ENCODE peak calls at places on chromosomes 6 and 20, in ten cellular contexts. A is lower leg skin, Z is choroid plexus epithelial cell, V is fibroblast of lung, M is AG10803, O is PC-3, U is pancreas, K is upper lobe of right lung, Y is fibroblast of villous mesenchyme, F is A673. I is an unnamed sample.

GRCh38 chr6:1201547-1202200 is 110.2 kb upstream of the FOXQ1 start:
- DNase-seq in A (no peak), Z (no peak), V (no peak), M (no peak), O (no peak), U (no peak), K (no peak), Y (no peak), F (no peak), I (no peak)

GRCh38 chr6:74091133-74091793 is 395.3 kb downstream of the CD109 start:
- DNase-seq in A (no peak), Z (peak), V (peak), M (peak), O (peak), U (no peak), K (no peak), Y (peak), F (peak), I (peak)

GRCh38 chr6:105483492-105483891 is 80.6 kb upstream of the PREP start:
- DNase-seq in A (no peak), Z (peak), V (peak), M (peak), O (peak), U (no peak), K (no peak), Y (peak), F (no peak), I (peak)

GRCh38 chr20:44730441-44730840 is 15.2 kb upstream of the KCNK15 start:
- DNase-seq in A (no peak), Z (peak), V (peak), M (peak), O (peak), U (no peak), K (no peak), Y (peak), F (peak), I (peak)

GRCh38 chr6:134211297-134211696 is 106.6 kb downstream of the SGK1 start:
- DNase-seq in A (no peak), Z (no peak), V (no peak), M (no peak), O (no peak), U (no peak), K (no peak), Y (no peak), F (no peak), I (no peak)

GRCh38 chr6:137116807-137117206 is 56.6 kb downstream of the IL22RA2 start:
- DNase-seq in A (no peak), Z (no peak), V (no peak), M (no peak), O (no peak), U (no peak), K (no peak), Y (no peak), F (no peak), I (no peak)

GRCh38 chr6:148635070-148635743 is 111.6 kb upstream of the UST start:
- DNase-seq in A (no peak), Z (no peak), V (no peak), M (no peak), O (no peak), U (no peak), K (no peak), Y (no peak), F (no peak), I (no peak)

GRCh38 chr6:123439371-123439770 is 197.4 kb downstream of the TRDN start:
- DNase-seq in A (no peak), Z (no peak), V (no peak), M (no peak), O (no peak), U (no peak), K (no peak), Y (no peak), F (no peak), I (no peak)

GRCh38 chr6:52802806-52803205 is 810 bp downstream of the GSTA1 start:
- DNase-seq in A (no peak), Z (no peak), V (no peak), M (no peak), O (no peak), U (no peak), K (no peak), Y (no peak), F (no peak), I (no peak)

GRCh38 chr20:44031001-44031574 is 116.4 kb downstream of the TOX2 start:
- DNase-seq in A (no peak), Z (no peak), V (no peak), M (no peak), O (no peak), U (no peak), K (no peak), Y (no peak), F (no peak), I (no peak)

GRCh38 chr20:57907131-57908083 is 197.6 kb upstream of the PMEPA1 start:
- DNase-seq in A (no peak), Z (no peak), V (peak), M (no peak), O (no peak), U (no peak), K (no peak), Y (no peak), F (no peak), I (no peak)

GRCh38 chr6:36075656-36076055 is 48.0 kb downstream of the MAPK14 start:
- DNase-seq in A (no peak), Z (no peak), V (no peak), M (no peak), O (peak), U (no peak), K (no peak), Y (no peak), F (no peak), I (no peak)

GRCh38 chr6:35972471-35972985 is 51.6 kb upstream of the SRPK1 start:
- DNase-seq in A (no peak), Z (no peak), V (no peak), M (no peak), O (no peak), U (no peak), K (no peak), Y (no peak), F (peak), I (no peak)

GRCh38 chr20:44765091-44765490 is 19.4 kb downstream of the KCNK15 start:
- DNase-seq in A (no peak), Z (no peak), V (no peak), M (no peak), O (no peak), U (no peak), K (no peak), Y (no peak), F (no peak), I (no peak)

GRCh38 chr20:10313215-10313614 is 94.6 kb downstream of the SNAP25 start:
- DNase-seq in A (no peak), Z (peak), V (peak), M (no peak), O (no peak), U (no peak), K (no peak), Y (no peak), F (no peak), I (no peak)

GRCh38 chr6:83467620-83468036 is 36.8 kb upstream of the ME1 start:
- DNase-seq in A (peak), Z (no peak), V (no peak), M (no peak), O (no peak), U (no peak), K (peak), Y (no peak), F (no peak), I (no peak)

GRCh38 chr6:118186676-118187567 is 279.9 kb downstream of the SLC35F1 start:
- DNase-seq in A (no peak), Z (peak), V (peak), M (no peak), O (no peak), U (no peak), K (no peak), Y (no peak), F (peak), I (no peak)

GRCh38 chr6:124436803-124437202 is 525.4 kb upstream of the RNF217 start:
- DNase-seq in A (no peak), Z (no peak), V (no peak), M (no peak), O (no peak), U (no peak), K (no peak), Y (no peak), F (no peak), I (no peak)

GRCh38 chr20:5116875-5117274 is 2.9 kb downstream of the PCNA start:
- DNase-seq in A (no peak), Z (no peak), V (no peak), M (no peak), O (no peak), U (no peak), K (no peak), Y (no peak), F (no peak), I (no peak)

GRCh38 chr20:35828434-35828833 is 56.6 kb downstream of the PHF20 start:
- DNase-seq in A (no peak), Z (peak), V (no peak), M (no peak), O (no peak), U (no peak), K (no peak), Y (peak), F (no peak), I (peak)

GRCh38 chr6:108587258-108588059 is 26.7 kb downstream of the FOXO3 start:
- DNase-seq in A (no peak), Z (peak), V (peak), M (peak), O (peak), U (no peak), K (no peak), Y (peak), F (no peak), I (peak)

GRCh38 chr6:33716379-33716778 is 4.9 kb upstream of the UQCC2 start:
- DNase-seq in A (no peak), Z (no peak), V (no peak), M (no peak), O (no peak), U (peak), K (peak), Y (no peak), F (no peak), I (no peak)

GRCh38 chr6:145063091-145063490 is 672.2 kb downstream of the EPM2A start:
- DNase-seq in A (no peak), Z (no peak), V (no peak), M (peak), O (no peak), U (no peak), K (no peak), Y (peak), F (no peak), I (no peak)

GRCh38 chr6:169023161-169023874 is 230.3 kb downstream of the THBS2 start:
- DNase-seq in A (no peak), Z (no peak), V (no peak), M (no peak), O (no peak), U (no peak), K (no peak), Y (peak), F (no peak), I (no peak)

DNA sequence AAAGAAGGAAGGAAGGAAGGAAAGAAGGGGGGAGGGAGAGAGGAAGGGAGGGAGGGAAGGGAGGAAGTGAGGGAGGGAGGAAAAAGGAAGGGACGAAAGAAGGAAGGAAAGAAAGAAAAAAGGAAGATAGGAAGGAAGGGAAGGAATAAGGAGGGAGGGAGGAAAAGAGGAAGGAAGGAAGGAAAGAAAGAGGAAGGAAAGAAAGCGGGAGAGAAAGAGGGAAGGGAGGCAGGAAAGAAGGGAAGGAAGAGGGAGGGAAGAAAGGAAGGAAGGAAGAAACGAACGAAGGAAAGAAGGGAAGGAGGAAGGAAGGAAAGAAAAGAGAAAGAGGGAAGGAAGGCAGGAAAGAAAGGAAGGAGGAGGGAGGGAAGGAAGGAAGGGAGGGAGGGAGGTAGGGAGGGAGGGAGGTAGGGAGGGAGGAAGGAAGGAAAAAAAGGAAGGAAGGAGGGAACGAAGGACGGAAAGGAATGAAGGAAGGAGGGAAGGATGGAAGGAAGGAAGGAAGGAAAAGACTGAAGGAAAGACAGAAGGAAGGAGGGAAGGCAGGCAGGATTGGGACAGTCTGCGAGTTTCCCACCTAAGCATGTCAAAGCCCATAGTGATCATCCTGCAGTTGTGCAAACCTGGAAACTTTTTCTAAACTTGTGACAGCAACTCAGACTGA is 59.9 kb upstream of the IYD start:
- DNase-seq in A (no peak), Z (no peak), V (no peak), M (no peak), O (no peak), U (no peak), K (no peak), Y (no peak), F (no peak), I (no peak)
- H3K4me3 ChIP-seq in A (no peak), Z (no peak), V (no peak), M (no peak), O (no peak), U (no peak), K (no peak), Y (no peak), F (no peak), I (no peak)

DNA sequence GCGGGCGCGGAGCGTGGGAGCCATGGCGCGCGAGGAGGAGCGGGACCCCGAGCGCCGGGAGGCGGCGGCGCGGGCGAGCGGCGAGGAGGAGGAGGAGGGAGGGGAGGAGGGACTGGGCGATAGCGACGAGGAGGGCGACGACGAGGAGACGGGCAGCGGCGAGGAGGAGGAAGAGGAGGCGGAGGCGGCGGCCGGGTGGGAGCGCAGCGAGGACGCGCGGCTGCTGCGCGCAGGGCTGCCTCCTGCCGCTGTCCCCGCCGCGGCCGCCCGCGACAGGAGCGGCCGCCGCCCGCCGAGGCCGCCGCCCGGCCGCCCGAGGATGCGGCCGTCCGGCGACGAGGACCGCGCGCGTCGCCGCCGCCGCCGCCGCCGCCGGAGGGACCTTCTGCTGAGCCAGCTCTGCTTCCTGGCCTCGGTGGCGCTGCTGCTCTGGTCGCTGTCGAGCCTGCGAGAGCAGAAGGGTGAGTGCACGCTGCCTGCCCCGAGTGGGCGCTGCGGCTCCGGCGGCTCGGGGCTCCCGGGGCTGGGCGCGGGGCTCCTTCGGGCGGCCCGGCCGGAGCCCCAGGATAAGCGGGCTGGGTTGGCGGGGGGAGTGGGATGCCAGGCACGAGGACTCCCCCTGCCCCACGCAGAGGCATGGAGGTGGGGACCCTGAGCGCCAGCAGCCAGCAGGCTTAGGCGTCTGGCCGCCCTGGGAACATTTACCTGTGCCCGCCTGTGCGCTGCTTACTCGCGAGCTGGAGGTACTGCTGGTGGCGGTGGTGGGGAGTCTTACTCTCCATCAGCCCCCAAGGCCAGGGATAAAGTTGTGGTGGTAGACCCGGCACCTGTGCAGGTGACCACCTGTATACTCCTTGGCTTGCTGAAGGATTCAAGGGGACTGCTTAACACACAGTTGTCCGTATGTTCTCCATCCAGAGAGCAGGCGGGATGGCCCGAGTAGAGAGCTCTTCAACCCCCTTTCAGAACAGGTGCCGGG is at the start of gene SLC24A3:
- DNase-seq in A (peak), Z (peak), V (peak), M (peak), O (peak), U (peak), K (peak), Y (peak), F (peak), I (no peak)
- TF ChIP-seq CTCF in A (no peak), Z (peak), V (peak), M (peak), O (no peak), U (no peak), K (peak), Y (no peak), F (peak), I (no peak)

GRCh38 chr6:27144740-27145079 is 102.8 kb upstream of the PRSS16 start:
- DNase-seq in A (no peak), Z (no peak), V (no peak), M (no peak), O (no peak), U (no peak), K (no peak), Y (no peak), F (peak), I (no peak)
- H3K4me3 ChIP-seq in A (no peak), Z (peak), V (no peak), M (peak), O (peak), U (peak), K (peak), Y (peak), F (peak), I (peak)

GRCh38 chr20:1325173-1326030 is 3.5 kb downstream of the SDCBP2 start:
- DNase-seq in A (peak), Z (peak), V (peak), M (peak), O (peak), U (peak), K (peak), Y (peak), F (peak), I (peak)
- TF ChIP-seq CTCF in A (no peak), Z (no peak), V (no peak), M (peak), O (no peak), U (no peak), K (peak), Y (no peak), F (no peak), I (no peak)

GRCh38 chr20:47095690-47096089 is 201.0 kb downstream of the EYA2 start:
- DNase-seq in A (no peak), Z (no peak), V (no peak), M (no peak), O (no peak), U (no peak), K (no peak), Y (no peak), F (no peak), I (no peak)
- H3K4me3 ChIP-seq in A (no peak), Z (no peak), V (no peak), M (no peak), O (no peak), U (no peak), K (no peak), Y (no peak), F (no peak), I (no peak)

DNA sequence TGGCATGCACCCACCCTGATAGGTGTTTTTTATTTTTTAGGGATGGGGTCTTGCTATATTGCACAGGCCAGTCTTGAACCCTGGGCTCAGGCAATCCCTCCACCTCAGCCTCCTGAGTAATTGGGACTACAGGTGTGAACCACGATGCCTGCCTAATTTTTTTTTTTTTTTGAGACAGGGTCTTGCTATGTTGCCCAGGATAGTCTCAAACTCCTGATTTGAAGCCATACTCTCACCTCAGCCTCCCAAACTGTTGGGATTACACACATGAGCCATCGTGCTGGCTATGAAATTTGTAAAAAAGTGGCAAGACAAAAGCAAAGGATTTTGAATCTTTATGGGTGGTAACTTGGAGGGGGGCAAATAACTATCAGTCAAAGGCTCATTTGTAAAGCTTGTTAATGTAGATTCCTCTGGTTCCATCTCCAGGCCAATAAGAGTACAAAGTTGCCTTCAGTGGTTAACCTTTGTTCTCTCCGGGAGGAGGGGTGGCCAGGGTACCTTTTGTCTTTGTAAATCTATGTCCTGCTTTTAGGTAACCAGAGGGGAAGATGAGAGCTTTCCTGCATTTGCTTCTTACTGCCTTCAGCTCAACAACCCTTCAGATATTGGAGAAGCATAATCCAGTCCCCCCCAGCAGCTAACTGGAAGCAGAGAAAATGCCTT is 372.0 kb upstream of the JARID2 start:
- DNase-seq in A (no peak), Z (no peak), V (no peak), M (no peak), O (no peak), U (no peak), K (no peak), Y (no peak), F (no peak), I (no peak)
- TF ChIP-seq CTCF in A (no peak), Z (no peak), V (no peak), M (no peak), O (no peak), U (no peak), K (no peak), Y (no peak), F (no peak), I (no peak)

DNA sequence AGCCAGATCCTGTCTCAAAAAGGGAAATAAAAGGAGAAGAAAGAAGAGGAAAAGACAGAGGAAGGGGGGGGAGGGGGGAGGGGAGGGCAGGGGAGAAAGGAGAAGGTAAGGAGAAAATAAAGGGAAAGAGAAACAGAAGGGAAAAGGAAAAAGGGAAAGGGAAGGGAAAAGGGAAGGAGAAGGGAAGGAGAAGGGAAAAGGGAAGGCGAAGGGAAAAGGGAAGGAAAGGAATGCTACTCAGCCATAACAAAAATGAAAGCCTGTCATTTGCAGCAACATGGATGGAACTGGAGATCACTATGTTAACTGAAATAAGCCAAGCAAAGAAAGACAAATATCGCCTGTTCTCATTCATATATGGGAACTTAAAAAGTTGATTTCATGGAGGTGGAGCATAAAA is 22.3 kb downstream of the RBM24 start:
- DNase-seq in A (no peak), Z (no peak), V (no peak), M (no peak), O (no peak), U (no peak), K (no peak), Y (no peak), F (no peak), I (no peak)
- H3K4me3 ChIP-seq in A (no peak), Z (no peak), V (no peak), M (no peak), O (no peak), U (no peak), K (no peak), Y (no peak), F (no peak), I (no peak)

GRCh38 chr6:25640446-25640845 is 11.6 kb upstream of the SCGN start:
- DNase-seq in A (no peak), Z (no peak), V (no peak), M (no peak), O (no peak), U (no peak), K (no peak), Y (no peak), F (no peak), I (no peak)

GRCh38 chr6:25641377-25641776 is 10.6 kb upstream of the SCGN start:
- DNase-seq in A (no peak), Z (no peak), V (no peak), M (no peak), O (no peak), U (no peak), K (no peak), Y (no peak), F (no peak), I (no peak)

GRCh38 chr6:25641940-25642666 is 9.9 kb upstream of the SCGN start:
- DNase-seq in A (no peak), Z (no peak), V (no peak), M (no peak), O (no peak), U (no peak), K (no peak), Y (no peak), F (no peak), I (no peak)

GRCh38 chr6:25640871-25641270 is 11.1 kb upstream of the SCGN start:
- DNase-seq in A (no peak), Z (no peak), V (no peak), M (no peak), O (no peak), U (no peak), K (no peak), Y (no peak), F (no peak), I (no peak)

GRCh38 chr6:25642667-25643328 is 9.2 kb upstream of the SCGN start:
- DNase-seq in A (no peak), Z (no peak), V (no peak), M (no peak), O (no peak), U (no peak), K (no peak), Y (no peak), F (no peak), I (no peak)
- TF ChIP-seq CTCF in A (no peak), Z (no peak), V (no peak), M (no peak), O (no peak), U (no peak), K (no peak), Y (no peak), F (no peak), I (no peak)

I was measured in foreskin fibroblast.